ENCODE peak calls at places on chromosomes 6 and 20, in nine cellular contexts. One of them, this sample, is unnamed.

GRCh38 chr20:36866681-36867485 is 9.1 kb upstream of the TLDC2 start:
- DNase-seq in natural killer cell: no peak
- DNase-seq in NCI-H146: no peak
- DNase-seq in MCF 10A: no peak
- DNase-seq in NCI-H345: no peak
- DNase-seq in effector CD4-positive, alpha-beta T cell: no peak
- DNase-seq in pulmonary artery endothelial cell: no peak
- DNase-seq in fibroblast of pulmonary artery: no peak
- DNase-seq in nephron progenitor cell: no peak
- DNase-seq in this sample: no peak

GRCh38 chr20:43537921-43538854 is 20.6 kb upstream of the SGK2 start:
- DNase-seq in NCI-H345: peak; percentile 61
- DNase-seq in natural killer cell: peak; percentile 29
- DNase-seq in effector CD4-positive, alpha-beta T cell: peak; percentile 27
- DNase-seq in pulmonary artery endothelial cell: no peak
- DNase-seq in MCF 10A: peak; percentile 68
- DNase-seq in nephron progenitor cell: peak; percentile 73
- DNase-seq in NCI-H146: peak; percentile 50
- DNase-seq in fibroblast of pulmonary artery: peak; percentile 75
- DNase-seq in this sample: no peak

GRCh38 chr6:19723533-19723932 is 113.6 kb upstream of the ID4 start:
- DNase-seq in NCI-H146: no peak
- DNase-seq in NCI-H345: no peak
- DNase-seq in pulmonary artery endothelial cell: no peak
- DNase-seq in fibroblast of pulmonary artery: peak; percentile 70
- DNase-seq in nephron progenitor cell: no peak
- DNase-seq in MCF 10A: peak; percentile 46
- DNase-seq in natural killer cell: no peak
- DNase-seq in effector CD4-positive, alpha-beta T cell: no peak
- DNase-seq in this sample: no peak

GRCh38 chr20:40810336-40810735 is 121.3 kb upstream of the MAFB start:
- DNase-seq in natural killer cell: no peak
- DNase-seq in MCF 10A: no peak
- DNase-seq in NCI-H146: no peak
- DNase-seq in NCI-H345: no peak
- DNase-seq in fibroblast of pulmonary artery: no peak
- DNase-seq in nephron progenitor cell: no peak
- DNase-seq in pulmonary artery endothelial cell: no peak
- DNase-seq in effector CD4-positive, alpha-beta T cell: no peak
- DNase-seq in this sample: no peak

GRCh38 chr20:23926941-23927872 is 47.7 kb upstream of the CST5 start:
- DNase-seq in effector CD4-positive, alpha-beta T cell: no peak
- DNase-seq in NCI-H345: no peak
- DNase-seq in NCI-H146: no peak
- DNase-seq in MCF 10A: no peak
- DNase-seq in pulmonary artery endothelial cell: no peak
- DNase-seq in fibroblast of pulmonary artery: no peak
- DNase-seq in nephron progenitor cell: no peak
- DNase-seq in natural killer cell: no peak
- DNase-seq in this sample: no peak

GRCh38 chr6:89117285-89118108 is at the start of gene SRSF12:
- DNase-seq in fibroblast of pulmonary artery: peak; percentile 38
- DNase-seq in effector CD4-positive, alpha-beta T cell: peak; percentile 13
- DNase-seq in pulmonary artery endothelial cell: no peak
- DNase-seq in NCI-H146: peak; percentile 68
- DNase-seq in MCF 10A: peak; percentile 34
- DNase-seq in nephron progenitor cell: peak; percentile 80
- DNase-seq in natural killer cell: peak; percentile 46
- DNase-seq in NCI-H345: peak; percentile 64
- DNase-seq in this sample: no peak

GRCh38 chr20:59825944-59826759 is 107.3 kb downstream of the SYCP2 start:
- DNase-seq in fibroblast of pulmonary artery: no peak
- DNase-seq in NCI-H345: peak; percentile 73
- DNase-seq in natural killer cell: no peak
- DNase-seq in pulmonary artery endothelial cell: no peak
- DNase-seq in MCF 10A: peak; percentile 83
- DNase-seq in nephron progenitor cell: no peak
- DNase-seq in effector CD4-positive, alpha-beta T cell: no peak
- DNase-seq in NCI-H146: peak; percentile 94
- DNase-seq in this sample: peak; percentile 85

GRCh38 chr20:2871111-2871465 is 2.2 kb upstream of the PTPRA start:
- DNase-seq in natural killer cell: no peak
- DNase-seq in nephron progenitor cell: no peak
- DNase-seq in fibroblast of pulmonary artery: peak; percentile 45
- DNase-seq in NCI-H345: no peak
- DNase-seq in effector CD4-positive, alpha-beta T cell: no peak
- DNase-seq in MCF 10A: no peak
- DNase-seq in NCI-H146: no peak
- DNase-seq in pulmonary artery endothelial cell: no peak
- DNase-seq in this sample: no peak

GRCh38 chr6:112216699-112217551 is 37.4 kb downstream of the LAMA4 start:
- DNase-seq in effector CD4-positive, alpha-beta T cell: no peak
- DNase-seq in fibroblast of pulmonary artery: peak; percentile 88
- DNase-seq in natural killer cell: no peak
- DNase-seq in nephron progenitor cell: no peak
- DNase-seq in NCI-H345: peak; percentile 50
- DNase-seq in pulmonary artery endothelial cell: peak; percentile 90
- DNase-seq in MCF 10A: peak; percentile 85
- DNase-seq in NCI-H146: no peak
- DNase-seq in this sample: peak; percentile 85

GRCh38 chr6:44524491-44525227 is 137.2 kb downstream of the CDC5L start:
- DNase-seq in NCI-H345: no peak
- DNase-seq in effector CD4-positive, alpha-beta T cell: no peak
- DNase-seq in pulmonary artery endothelial cell: no peak
- DNase-seq in NCI-H146: no peak
- DNase-seq in MCF 10A: no peak
- DNase-seq in nephron progenitor cell: no peak
- DNase-seq in natural killer cell: no peak
- DNase-seq in fibroblast of pulmonary artery: no peak
- DNase-seq in this sample: no peak

GRCh38 chr20:51429696-51430095 is 112.8 kb downstream of the NFATC2 start:
- DNase-seq in NCI-H146: no peak
- DNase-seq in NCI-H345: no peak
- DNase-seq in pulmonary artery endothelial cell: no peak
- DNase-seq in MCF 10A: no peak
- DNase-seq in nephron progenitor cell: no peak
- DNase-seq in effector CD4-positive, alpha-beta T cell: no peak
- DNase-seq in fibroblast of pulmonary artery: no peak
- DNase-seq in natural killer cell: no peak
- DNase-seq in this sample: no peak

GRCh38 chr6:50822078-50822476 is 3.4 kb downstream of the TFAP2B start:
- DNase-seq in nephron progenitor cell: no peak
- DNase-seq in natural killer cell: no peak
- DNase-seq in fibroblast of pulmonary artery: no peak
- DNase-seq in NCI-H345: no peak
- DNase-seq in pulmonary artery endothelial cell: no peak
- DNase-seq in MCF 10A: peak; percentile 17
- DNase-seq in effector CD4-positive, alpha-beta T cell: no peak
- DNase-seq in NCI-H146: no peak
- DNase-seq in this sample: peak; percentile 59

GRCh38 chr6:119110601-119111548 is 32.4 kb upstream of the FAM184A start:
- DNase-seq in NCI-H345: peak; percentile 68
- DNase-seq in MCF 10A: peak; percentile 68
- DNase-seq in nephron progenitor cell: peak; percentile 20
- DNase-seq in natural killer cell: no peak
- DNase-seq in pulmonary artery endothelial cell: no peak
- DNase-seq in NCI-H146: peak; percentile 61
- DNase-seq in fibroblast of pulmonary artery: peak; percentile 74
- DNase-seq in effector CD4-positive, alpha-beta T cell: peak; percentile 47
- DNase-seq in this sample: no peak

GRCh38 chr6:160071805-160072687 is 49.6 kb upstream of the SLC22A1 start:
- DNase-seq in natural killer cell: no peak
- DNase-seq in pulmonary artery endothelial cell: no peak
- DNase-seq in fibroblast of pulmonary artery: peak; percentile 13
- DNase-seq in NCI-H345: no peak
- DNase-seq in effector CD4-positive, alpha-beta T cell: no peak
- DNase-seq in MCF 10A: no peak
- DNase-seq in NCI-H146: no peak
- DNase-seq in nephron progenitor cell: peak; percentile 10
- DNase-seq in this sample: no peak

GRCh38 chr6:143773503-143773902 is 69.6 kb upstream of the LTV1 start:
- DNase-seq in MCF 10A: no peak
- DNase-seq in fibroblast of pulmonary artery: peak; percentile 20
- DNase-seq in NCI-H146: no peak
- DNase-seq in effector CD4-positive, alpha-beta T cell: no peak
- DNase-seq in natural killer cell: no peak
- DNase-seq in pulmonary artery endothelial cell: no peak
- DNase-seq in nephron progenitor cell: no peak
- DNase-seq in NCI-H345: no peak
- DNase-seq in this sample: no peak

GRCh38 chr6:97040355-97040860 is 115.9 kb downstream of the KLHL32 start:
- DNase-seq in nephron progenitor cell: no peak
- DNase-seq in effector CD4-positive, alpha-beta T cell: no peak
- DNase-seq in NCI-H345: peak; percentile 57
- DNase-seq in NCI-H146: no peak
- DNase-seq in MCF 10A: no peak
- DNase-seq in fibroblast of pulmonary artery: no peak
- DNase-seq in natural killer cell: no peak
- DNase-seq in pulmonary artery endothelial cell: no peak
- DNase-seq in this sample: no peak

GRCh38 chr6:150334790-150335783 is 33.7 kb upstream of the IYD start:
- DNase-seq in NCI-H345: peak; percentile 53
- DNase-seq in natural killer cell: no peak
- DNase-seq in MCF 10A: peak; percentile 76
- DNase-seq in nephron progenitor cell: peak; percentile 53
- DNase-seq in pulmonary artery endothelial cell: peak; percentile 47
- DNase-seq in fibroblast of pulmonary artery: peak; percentile 88
- DNase-seq in NCI-H146: peak; percentile 82
- DNase-seq in effector CD4-positive, alpha-beta T cell: no peak
- DNase-seq in this sample: peak; percentile 28

GRCh38 chr6:49070411-49070810 is 392.6 kb downstream of the MMUT start:
- DNase-seq in nephron progenitor cell: no peak
- DNase-seq in natural killer cell: no peak
- DNase-seq in MCF 10A: no peak
- DNase-seq in pulmonary artery endothelial cell: no peak
- DNase-seq in effector CD4-positive, alpha-beta T cell: no peak
- DNase-seq in fibroblast of pulmonary artery: no peak
- DNase-seq in NCI-H345: no peak
- DNase-seq in NCI-H146: no peak
- DNase-seq in this sample: no peak

GRCh38 chr20:51318058-51318960 is 224.2 kb downstream of the NFATC2 start:
- DNase-seq in pulmonary artery endothelial cell: no peak
- DNase-seq in effector CD4-positive, alpha-beta T cell: peak; percentile 16
- DNase-seq in NCI-H345: peak; percentile 37
- DNase-seq in MCF 10A: peak; percentile 30
- DNase-seq in fibroblast of pulmonary artery: no peak
- DNase-seq in nephron progenitor cell: peak; percentile 84
- DNase-seq in natural killer cell: peak; percentile 40
- DNase-seq in NCI-H146: peak; percentile 55
- DNase-seq in this sample: no peak

GRCh38 chr20:35294293-35294685 is 2.1 kb upstream of the FAM83C start:
- DNase-seq in NCI-H345: no peak
- DNase-seq in natural killer cell: no peak
- DNase-seq in pulmonary artery endothelial cell: no peak
- DNase-seq in effector CD4-positive, alpha-beta T cell: no peak
- DNase-seq in nephron progenitor cell: no peak
- DNase-seq in MCF 10A: no peak
- DNase-seq in NCI-H146: no peak
- DNase-seq in fibroblast of pulmonary artery: no peak
- DNase-seq in this sample: no peak

GRCh38 chr6:71496018-71496800 is 207.6 kb downstream of the OGFRL1 start:
- DNase-seq in effector CD4-positive, alpha-beta T cell: no peak
- DNase-seq in NCI-H146: no peak
- DNase-seq in natural killer cell: no peak
- DNase-seq in nephron progenitor cell: no peak
- DNase-seq in pulmonary artery endothelial cell: no peak
- DNase-seq in fibroblast of pulmonary artery: peak; percentile 39
- DNase-seq in NCI-H345: no peak
- DNase-seq in MCF 10A: no peak
- DNase-seq in this sample: no peak

GRCh38 chr20:60091284-60091683 is 133.1 kb downstream of the CDH26 start:
- DNase-seq in nephron progenitor cell: no peak
- DNase-seq in fibroblast of pulmonary artery: no peak
- DNase-seq in natural killer cell: no peak
- DNase-seq in NCI-H146: no peak
- DNase-seq in MCF 10A: no peak
- DNase-seq in pulmonary artery endothelial cell: no peak
- DNase-seq in effector CD4-positive, alpha-beta T cell: no peak
- DNase-seq in NCI-H345: no peak
- DNase-seq in this sample: no peak

GRCh38 chr20:46636514-46636913 is 14.7 kb downstream of the SLC13A3 start:
- DNase-seq in fibroblast of pulmonary artery: no peak
- DNase-seq in NCI-H146: no peak
- DNase-seq in natural killer cell: no peak
- DNase-seq in nephron progenitor cell: no peak
- DNase-seq in MCF 10A: no peak
- DNase-seq in NCI-H345: no peak
- DNase-seq in pulmonary artery endothelial cell: no peak
- DNase-seq in effector CD4-positive, alpha-beta T cell: no peak
- DNase-seq in this sample: no peak

GRCh38 chr6:15346315-15346714 is 100.4 kb downstream of the JARID2 start:
- DNase-seq in pulmonary artery endothelial cell: no peak
- DNase-seq in MCF 10A: no peak
- DNase-seq in fibroblast of pulmonary artery: no peak
- DNase-seq in NCI-H345: no peak
- DNase-seq in natural killer cell: no peak
- DNase-seq in nephron progenitor cell: no peak
- DNase-seq in effector CD4-positive, alpha-beta T cell: no peak
- DNase-seq in NCI-H146: no peak
- DNase-seq in this sample: no peak

GRCh38 chr6:14550817-14551216 is 433.2 kb downstream of the CD83 start:
- DNase-seq in MCF 10A: no peak
- DNase-seq in nephron progenitor cell: no peak
- DNase-seq in NCI-H146: no peak
- DNase-seq in natural killer cell: no peak
- DNase-seq in effector CD4-positive, alpha-beta T cell: no peak
- DNase-seq in fibroblast of pulmonary artery: no peak
- DNase-seq in pulmonary artery endothelial cell: no peak
- DNase-seq in NCI-H345: no peak
- DNase-seq in this sample: no peak

GRCh38 chr6:80457044-80457933 is 350.8 kb downstream of the BCKDHB start:
- DNase-seq in NCI-H345: no peak
- DNase-seq in effector CD4-positive, alpha-beta T cell: no peak
- DNase-seq in NCI-H146: no peak
- DNase-seq in natural killer cell: no peak
- DNase-seq in pulmonary artery endothelial cell: peak; percentile 78
- DNase-seq in fibroblast of pulmonary artery: peak; percentile 97
- DNase-seq in MCF 10A: peak; percentile 98
- DNase-seq in nephron progenitor cell: no peak
- DNase-seq in this sample: peak; percentile 88

GRCh38 chr20:2108987-2109386 is 7.4 kb downstream of the STK35 start:
- DNase-seq in NCI-H146: no peak
- DNase-seq in NCI-H345: no peak
- DNase-seq in MCF 10A: peak; percentile 82
- DNase-seq in natural killer cell: no peak
- DNase-seq in fibroblast of pulmonary artery: peak; percentile 70
- DNase-seq in pulmonary artery endothelial cell: no peak
- DNase-seq in nephron progenitor cell: no peak
- DNase-seq in effector CD4-positive, alpha-beta T cell: no peak
- DNase-seq in this sample: peak; percentile 88

GRCh38 chr6:133951227-133951626 is 1.8 kb upstream of the TBPL1 start:
- DNase-seq in natural killer cell: no peak
- DNase-seq in nephron progenitor cell: no peak
- DNase-seq in NCI-H146: no peak
- DNase-seq in fibroblast of pulmonary artery: no peak
- DNase-seq in NCI-H345: no peak
- DNase-seq in pulmonary artery endothelial cell: no peak
- DNase-seq in effector CD4-positive, alpha-beta T cell: no peak
- DNase-seq in MCF 10A: no peak
- DNase-seq in this sample: no peak

GRCh38 chr6:113031591-113031990 is 684.5 kb downstream of the RFPL4B start:
- DNase-seq in effector CD4-positive, alpha-beta T cell: no peak
- DNase-seq in natural killer cell: no peak
- DNase-seq in pulmonary artery endothelial cell: no peak
- DNase-seq in NCI-H345: peak; percentile 38
- DNase-seq in nephron progenitor cell: no peak
- DNase-seq in MCF 10A: no peak
- DNase-seq in NCI-H146: peak; percentile 52
- DNase-seq in fibroblast of pulmonary artery: no peak
- DNase-seq in this sample: no peak

This sample was measured in foreskin keratinocyte.